ENCODE peak calls at places on chromosomes 16 and 17, in four cellular contexts. R is HCT116, U is psoas muscle, L is spleen. X is an unnamed sample.

GRCh38 chr17:79041723-79042420 is 17.9 kb downstream of the C1QTNF1 start:
- DNase-seq in R (no peak), U (no peak), L (peak), X (no peak)

GRCh38 chr17:29176500-29177351 is 3.5 kb downstream of the MYO18A start:
- DNase-seq in R (no peak), U (peak), L (peak), X (peak)

GRCh38 chr16:57946181-57946801 is 24.6 kb downstream of the CNGB1 start:
- DNase-seq in R (no peak), U (no peak), L (no peak), X (no peak)

GRCh38 chr16:66549284-66550131 is at the start of gene TK2:
- DNase-seq in R (no peak), U (peak), L (peak), X (peak)

GRCh38 chr17:35784895-35785294 is 10.5 kb downstream of the MMP28 start:
- DNase-seq in R (no peak), U (no peak), L (no peak), X (no peak)

GRCh38 chr16:78509965-78510364 is 410.5 kb downstream of the WWOX start:
- DNase-seq in R (no peak), U (no peak), L (no peak), X (no peak)

GRCh38 chr16:89605186-89605970 is 8.1 kb upstream of the DPEP1 start:
- DNase-seq in R (no peak), U (no peak), L (no peak), X (no peak)

GRCh38 chr17:60087882-60088669 is 9.4 kb upstream of the HEATR6 start:
- DNase-seq in R (no peak), U (no peak), L (no peak), X (no peak)

GRCh38 chr17:46002311-46002972 is 3.4 kb downstream of the STH start:
- DNase-seq in R (peak), U (peak), L (peak), X (peak)

GRCh38 chr17:4706121-4706520 is 2.2 kb upstream of the PELP1 start:
- DNase-seq in R (no peak), U (no peak), L (no peak), X (no peak)

GRCh38 chr16:29007865-29008593 is 23.2 kb downstream of the LAT start:
- DNase-seq in R (no peak), U (no peak), L (no peak), X (no peak)

GRCh38 chr16:80066805-80067580 is 466.5 kb upstream of the MAF start:
- DNase-seq in R (no peak), U (no peak), L (no peak), X (no peak)

GRCh38 chr17:42760652-42761581 is at the start of gene RAMP2:
- DNase-seq in R (no peak), U (peak), L (peak), X (peak)

GRCh38 chr17:72117748-72118587 is 2.9 kb upstream of the SOX9 start:
- DNase-seq in R (no peak), U (no peak), L (no peak), X (no peak)

GRCh38 chr17:78359936-78360370 is at the start of gene SOCS3:
- DNase-seq in R (peak), U (peak), L (peak), X (peak)

GRCh38 chr17:27354491-27355081 is 60.7 kb downstream of the WSB1 start:
- DNase-seq in R (no peak), U (no peak), L (no peak), X (no peak)

GRCh38 chr16:566475-567361 is at the start of gene NHLRC4:
- DNase-seq in R (no peak), U (peak), L (peak), X (peak)
- H3K4me3 ChIP-seq in R (no peak), U (peak), L (peak), X (no peak)

GRCh38 chr16:4984174-4985000 is 26.3 kb downstream of the SEC14L5 start:
- DNase-seq in R (no peak), U (no peak), L (no peak), X (no peak)
- TF ChIP-seq CTCF in R (no peak), U (no peak), L (no peak), X (no peak)

GRCh38 chr16:2121853-2122252 is 13.8 kb downstream of the PKD1 start:
- DNase-seq in R (no peak), U (peak), L (no peak), X (peak)
- H3K4me3 ChIP-seq in R (no peak), U (peak), L (no peak), X (no peak)

GRCh38 chr16:30053376-30054015 is 12.1 kb upstream of the ALDOA start:
- DNase-seq in R (no peak), U (no peak), L (no peak), X (no peak)

GRCh38 chr16:30054451-30054850 is 11.1 kb upstream of the ALDOA start:
- DNase-seq in R (no peak), U (no peak), L (no peak), X (no peak)

GRCh38 chr16:30052671-30053372 is 12.7 kb upstream of the ALDOA start:
- DNase-seq in R (peak), U (peak), L (peak), X (peak)

GRCh38 chr16:30051518-30051917 is 14.0 kb upstream of the ALDOA start:
- DNase-seq in R (no peak), U (no peak), L (no peak), X (no peak)

DNA sequence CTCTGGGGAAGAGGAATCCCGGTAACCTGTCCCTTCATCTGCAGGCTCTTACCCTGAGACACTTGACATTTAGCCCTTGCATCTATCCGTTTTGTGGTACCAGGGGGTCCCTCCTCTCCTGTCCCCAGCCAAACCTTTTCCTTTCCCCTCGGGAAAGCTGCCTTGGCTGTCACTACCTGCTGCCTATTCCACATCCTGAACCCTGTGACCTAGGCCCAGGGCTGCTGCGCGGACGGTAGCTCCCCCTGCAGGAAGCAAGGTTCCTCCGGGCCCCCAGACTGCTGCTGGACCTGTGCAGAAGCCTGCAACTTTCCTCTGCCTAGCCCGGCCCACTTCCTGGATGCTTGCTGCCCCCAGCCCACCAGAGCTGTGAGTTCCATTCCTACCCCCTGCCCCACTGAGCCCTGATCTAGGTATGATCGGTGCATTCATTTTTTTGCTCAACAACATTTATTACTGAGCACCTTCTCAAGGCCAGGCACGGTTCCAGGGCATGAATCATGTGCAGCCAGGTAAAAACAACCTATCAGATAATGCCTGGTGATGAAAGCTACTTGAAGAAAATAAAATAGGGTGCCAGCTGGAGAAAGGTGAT is 10.5 kb upstream of the ALDOA start:
- DNase-seq in R (no peak), U (no peak), L (peak), X (no peak)
- TF ChIP-seq CTCF in R (peak), U (no peak), L (peak), X (no peak)

DNA sequence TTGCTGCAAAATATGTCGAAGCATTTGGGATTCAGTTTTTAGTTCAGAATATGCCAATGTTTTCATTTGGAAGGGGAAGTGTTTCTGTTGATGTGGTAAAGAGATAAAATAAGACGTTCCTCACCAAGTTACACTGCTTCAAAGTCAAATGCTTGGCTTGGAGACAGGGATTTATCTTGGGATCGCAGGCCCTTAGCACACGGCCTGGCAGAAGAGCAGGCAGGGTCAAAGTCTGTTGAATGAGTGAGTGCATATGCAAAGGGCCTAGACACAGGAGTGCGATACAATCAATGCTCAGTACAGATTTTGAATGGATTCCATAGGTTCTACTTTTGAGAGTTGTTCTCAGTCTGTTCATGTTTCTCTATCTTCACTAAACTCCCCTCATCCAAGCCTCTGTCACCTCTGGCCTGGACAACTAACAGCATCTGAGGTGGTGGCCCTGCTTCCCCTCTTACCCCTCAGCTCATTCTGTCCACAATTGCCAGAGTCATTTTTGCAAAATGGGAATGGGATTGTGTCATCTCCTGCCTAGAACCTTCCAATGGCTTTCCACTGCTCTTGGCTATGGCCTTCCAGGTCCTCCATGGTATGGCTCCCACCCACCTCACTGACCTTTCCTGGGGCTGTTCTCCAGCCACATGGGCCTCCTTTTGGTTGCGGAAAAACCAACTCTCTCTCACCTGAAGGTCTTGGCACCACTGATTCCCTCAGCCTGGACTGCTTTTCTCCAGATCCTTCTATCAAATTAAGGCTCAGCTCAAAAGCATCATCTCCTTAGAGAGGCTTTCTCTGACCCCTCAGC is 3.2 kb downstream of the DEXI start:
- DNase-seq in R (no peak), U (no peak), L (no peak), X (no peak)
- H3K4me3 ChIP-seq in R (no peak), U (peak), L (peak), X (no peak)

GRCh38 chr17:47941246-47941997 is at the start of gene PNPO:
- DNase-seq in R (peak), U (peak), L (peak), X (peak)
- TF ChIP-seq CTCF in R (peak), U (no peak), L (no peak), X (no peak)

X was measured in heart right ventricle.